ENCODE peak calls at places on chromosomes 12 and 14, in five cellular contexts. One of them, this sample, is unnamed.

GRCh38 chr14:67392728-67393314 is 19.1 kb downstream of the PLEK2 start:
- DNase-seq in mucosa of descending colon: no peak
- DNase-seq in A549: no peak
- DNase-seq in left ventricle myocardium inferior: no peak
- DNase-seq in cardiac fibroblast: no peak
- DNase-seq in this sample: no peak

GRCh38 chr14:51473808-51474207 is 177.9 kb upstream of the FRMD6 start:
- DNase-seq in cardiac fibroblast: peak; percentile 43
- DNase-seq in mucosa of descending colon: no peak
- DNase-seq in left ventricle myocardium inferior: no peak
- DNase-seq in A549: no peak
- DNase-seq in this sample: no peak

GRCh38 chr12:57613427-57614109 is 2.3 kb downstream of the ARHGEF25 start:
- DNase-seq in mucosa of descending colon: no peak
- DNase-seq in cardiac fibroblast: no peak
- DNase-seq in left ventricle myocardium inferior: no peak
- DNase-seq in A549: no peak
- DNase-seq in this sample: no peak

GRCh38 chr14:97781961-97782360 is 984.8 kb downstream of the VRK1 start:
- DNase-seq in mucosa of descending colon: no peak
- DNase-seq in A549: no peak
- DNase-seq in cardiac fibroblast: no peak
- DNase-seq in left ventricle myocardium inferior: no peak
- DNase-seq in this sample: no peak

GRCh38 chr14:51394804-51395203 is 154.8 kb downstream of the TMX1 start:
- DNase-seq in cardiac fibroblast: peak; percentile 38
- DNase-seq in left ventricle myocardium inferior: no peak
- DNase-seq in mucosa of descending colon: no peak
- DNase-seq in A549: no peak
- DNase-seq in this sample: no peak

GRCh38 chr12:95204141-95204866 is 13.0 kb downstream of the FGD6 start:
- DNase-seq in A549: peak; percentile 92
- DNase-seq in cardiac fibroblast: peak; percentile 95
- DNase-seq in left ventricle myocardium inferior: no peak
- DNase-seq in mucosa of descending colon: peak; percentile 68
- DNase-seq in this sample: peak; percentile 94

GRCh38 chr12:89706551-89707348 is 1.9 kb downstream of the ATP2B1 start:
- DNase-seq in cardiac fibroblast: no peak
- DNase-seq in left ventricle myocardium inferior: no peak
- DNase-seq in A549: peak; percentile 53
- DNase-seq in mucosa of descending colon: peak; percentile 39
- DNase-seq in this sample: no peak

GRCh38 chr14:104037074-104037473 is 48.4 kb upstream of the ASPG start:
- DNase-seq in A549: no peak
- DNase-seq in mucosa of descending colon: no peak
- DNase-seq in cardiac fibroblast: no peak
- DNase-seq in left ventricle myocardium inferior: no peak
- DNase-seq in this sample: no peak

GRCh38 chr12:86226481-86226880 is 29.7 kb downstream of the MGAT4C start:
- DNase-seq in cardiac fibroblast: no peak
- DNase-seq in A549: no peak
- DNase-seq in mucosa of descending colon: no peak
- DNase-seq in left ventricle myocardium inferior: no peak
- DNase-seq in this sample: no peak

DNA sequence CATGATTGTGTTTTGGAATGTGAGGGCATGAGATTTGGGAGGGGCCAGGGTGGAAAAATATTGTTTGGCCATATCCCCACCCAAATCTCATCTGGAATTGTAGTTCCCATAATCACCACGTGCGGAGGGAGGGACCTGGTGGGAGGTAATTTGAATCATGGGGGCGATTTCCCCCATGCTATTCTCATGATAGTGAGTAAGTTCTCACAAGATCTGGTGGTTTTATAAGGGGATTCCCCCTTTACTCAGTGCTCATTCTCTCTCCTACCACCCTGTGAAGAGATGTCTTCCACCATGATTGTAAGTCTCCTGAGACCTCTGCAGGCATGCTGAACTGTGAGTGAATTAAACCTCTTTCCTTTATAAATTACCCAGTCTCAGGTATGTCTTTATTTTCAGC is 15.7 kb downstream of the OR10P1 start:
- DNase-seq in cardiac fibroblast: peak; percentile 16
- DNase-seq in mucosa of descending colon: no peak
- DNase-seq in A549: no peak
- DNase-seq in left ventricle myocardium inferior: no peak
- DNase-seq in this sample: no peak
- H3K4me3 ChIP-seq in cardiac fibroblast: no peak overlapping the region
- H3K4me3 ChIP-seq in mucosa of descending colon: no peak overlapping the region
- H3K4me3 ChIP-seq in A549: no peak overlapping the region
- H3K4me3 ChIP-seq in left ventricle myocardium inferior: no peak overlapping the region
- H3K4me3 ChIP-seq in this sample: no peak overlapping the region

GRCh38 chr12:70242695-70243509 is at the start of gene CNOT2:
- DNase-seq in left ventricle myocardium inferior: peak; percentile 92
- DNase-seq in mucosa of descending colon: peak; percentile 95
- DNase-seq in A549: peak; percentile 77
- DNase-seq in cardiac fibroblast: peak; percentile 95
- DNase-seq in this sample: peak; percentile 95
- TF ChIP-seq CTCF in left ventricle myocardium inferior: no peak
- TF ChIP-seq CTCF in mucosa of descending colon: no peak
- TF ChIP-seq CTCF in A549: no peak
- TF ChIP-seq CTCF in cardiac fibroblast: no peak
- TF ChIP-seq CTCF in this sample: no peak

GRCh38 chr12:131432532-131433260 is 278.2 kb upstream of the SFSWAP start:
- DNase-seq in cardiac fibroblast: no peak
- DNase-seq in A549: no peak
- DNase-seq in mucosa of descending colon: no peak
- DNase-seq in left ventricle myocardium inferior: no peak
- DNase-seq in this sample: no peak
- H3K4me3 ChIP-seq in cardiac fibroblast: no peak overlapping the region
- H3K4me3 ChIP-seq in A549: no peak overlapping the region
- H3K4me3 ChIP-seq in mucosa of descending colon: no peak overlapping the region
- H3K4me3 ChIP-seq in left ventricle myocardium inferior: no peak overlapping the region
- H3K4me3 ChIP-seq in this sample: no peak overlapping the region

GRCh38 chr12:119676573-119676972 is 8.6 kb downstream of the PRKAB1 start:
- DNase-seq in left ventricle myocardium inferior: no peak
- DNase-seq in cardiac fibroblast: no peak
- DNase-seq in mucosa of descending colon: no peak
- DNase-seq in A549: no peak
- DNase-seq in this sample: no peak
- TF ChIP-seq CTCF in left ventricle myocardium inferior: no peak
- TF ChIP-seq CTCF in cardiac fibroblast: no peak
- TF ChIP-seq CTCF in mucosa of descending colon: no peak
- TF ChIP-seq CTCF in A549: no peak
- TF ChIP-seq CTCF in this sample: no peak

GRCh38 chr12:7206691-7207090 is 17.2 kb downstream of the PEX5 start:
- DNase-seq in mucosa of descending colon: no peak
- DNase-seq in A549: no peak
- DNase-seq in left ventricle myocardium inferior: no peak
- DNase-seq in cardiac fibroblast: no peak
- DNase-seq in this sample: no peak
- H3K4me3 ChIP-seq in mucosa of descending colon: no peak overlapping the region
- H3K4me3 ChIP-seq in A549: no peak overlapping the region
- H3K4me3 ChIP-seq in left ventricle myocardium inferior: no peak overlapping the region
- H3K4me3 ChIP-seq in cardiac fibroblast: no peak overlapping the region
- H3K4me3 ChIP-seq in this sample: no peak overlapping the region